ENCODE peak calls at places on chromosome 18, in six cellular contexts. U is naive thymus-derived CD4-positive, alpha-beta T cell; S is left ventricle myocardium inferior; C is fibroblast of lung; K is CD8-positive, alpha-beta T cell; V is lower lobe of right lung. L is an unnamed sample. For H3K4me1, the result is how much of the 10 kb centered on the place peaks cover.

GRCh38 chr18:79613186-79613931 is 66.2 kb upstream of the CTDP1 start:
- DNase-seq in S (no peak), C (no peak), V (peak), K (no peak), U (no peak), L (peak)

GRCh38 chr18:44744206-44745180 is 63.8 kb downstream of the SETBP1 start:
- DNase-seq in C (no peak), S (peak), V (no peak), K (no peak), U (no peak), L (no peak)

GRCh38 chr18:48868468-48869466 is 82.0 kb downstream of the SMAD7 start:
- DNase-seq in C (no peak), S (no peak), U (no peak), K (no peak), V (peak), L (no peak)

GRCh38 chr18:59959606-59960005 is 59.8 kb downstream of the PMAIP1 start:
- DNase-seq in K (no peak), V (no peak), S (no peak), C (no peak), U (no peak), L (no peak)

GRCh38 chr18:8800445-8800844 is 95.1 kb downstream of the MTCL1 start:
- DNase-seq in K (no peak), V (no peak), U (no peak), S (no peak), C (peak), L (no peak)

GRCh38 chr18:9210996-9211395 is 74.4 kb downstream of the ANKRD12 start:
- DNase-seq in U (no peak), S (no peak), V (no peak), C (no peak), K (no peak), L (no peak)

GRCh38 chr18:9095297-9096012 is 7.0 kb upstream of the NDUFV2 start:
- DNase-seq in K (no peak), C (peak), S (no peak), V (no peak), U (peak), L (no peak)

GRCh38 chr18:47262397-47263196 is 11.1 kb upstream of the SKOR2 start:
- DNase-seq in K (no peak), S (no peak), U (no peak), V (no peak), C (no peak), L (no peak)

GRCh38 chr18:9665311-9665710 is 42.8 kb upstream of the RAB31 start:
- DNase-seq in V (no peak), C (no peak), U (no peak), S (no peak), K (no peak), L (no peak)

GRCh38 chr18:22552254-22552653 is 134.5 kb upstream of the CTAGE1 start:
- DNase-seq in S (no peak), K (no peak), V (no peak), C (no peak), U (no peak), L (no peak)

GRCh38 chr18:45774065-45774521 is 50.1 kb downstream of the SLC14A1 start:
- DNase-seq in V (no peak), C (no peak), U (no peak), S (no peak), K (no peak), L (no peak)

GRCh38 chr18:78242796-78243195 is 736.8 kb upstream of the SALL3 start:
- DNase-seq in U (no peak), K (no peak), S (peak), C (no peak), V (no peak), L (no peak)

GRCh38 chr18:71784777-71785176 is 759.4 kb downstream of the CBLN2 start:
- DNase-seq in U (peak), S (no peak), V (no peak), K (no peak), C (no peak), L (no peak)

GRCh38 chr18:68102117-68102516 is 585.6 kb upstream of the DSEL start:
- DNase-seq in C (no peak), U (no peak), S (no peak), K (no peak), V (no peak), L (no peak)

GRCh38 chr18:9017900-9018217 is 84.6 kb upstream of the NDUFV2 start:
- DNase-seq in V (no peak), C (no peak), K (no peak), U (no peak), S (no peak), L (no peak)

GRCh38 chr18:24763765-24764548 is 303.5 kb downstream of the HRH4 start:
- DNase-seq in U (no peak), K (no peak), S (peak), V (no peak), C (peak), L (peak)

GRCh38 chr18:49494660-49495059 is 7.6 kb upstream of the C18orf32 start:
- DNase-seq in S (no peak), K (no peak), C (no peak), V (no peak), U (no peak), L (no peak)

DNA sequence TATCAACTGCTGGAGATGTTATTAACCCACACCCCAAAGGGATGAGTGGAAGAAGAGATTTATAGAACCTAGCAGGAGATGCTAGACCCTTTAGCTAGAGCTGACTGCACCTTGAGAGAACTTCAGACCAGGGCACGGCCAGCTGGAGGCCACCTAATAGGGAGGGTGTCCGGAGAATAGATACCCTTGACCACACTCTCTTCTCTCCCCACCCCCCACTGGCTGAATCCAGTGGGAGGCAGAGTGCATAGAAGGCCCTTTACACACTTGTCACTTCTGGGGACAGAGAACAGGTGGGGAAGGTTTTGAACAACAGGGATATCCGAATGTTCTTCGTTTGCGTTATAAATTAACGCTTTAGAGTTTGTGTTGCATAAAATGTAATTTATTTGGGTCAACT is 84.6 kb downstream of the PHLPP1 start:
- DNase-seq in V (no peak), U (no peak), S (no peak), C (no peak), K (no peak), L (no peak)
- H3K4me1 ChIP-seq in V (under half), U (under half), S (under half), C (under half), K (under half), L (under half)

DNA sequence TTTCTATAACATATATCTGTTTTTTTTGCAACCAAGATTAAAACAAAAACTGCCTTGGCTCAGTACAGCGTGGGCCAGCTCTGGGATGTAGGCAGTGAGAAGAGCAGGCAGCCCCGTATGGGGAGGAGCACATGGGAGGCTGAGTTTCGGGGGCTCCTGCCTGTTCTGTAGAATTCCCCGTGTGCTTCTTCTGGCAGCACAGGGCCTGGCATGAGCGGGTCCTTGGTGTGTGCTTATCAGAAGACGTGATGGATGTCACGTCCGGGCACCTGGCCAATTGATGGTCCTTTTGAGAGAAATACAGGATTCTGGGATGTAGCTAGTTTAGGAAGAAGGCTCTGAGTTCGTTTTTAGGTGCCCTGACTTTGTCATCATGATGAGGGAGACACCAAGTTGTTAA is 16.2 kb downstream of the IMPA2 start:
- DNase-seq in U (no peak), K (no peak), C (no peak), S (no peak), V (peak), L (no peak)
- H3K4me1 ChIP-seq in U (under half), K (under half), C (under half), S (half or more), V (under half), L (under half)

GRCh38 chr18:7152485-7152884 is 34.9 kb upstream of the LAMA1 start:
- DNase-seq in S (no peak), K (no peak), C (no peak), U (no peak), V (no peak), L (no peak)

GRCh38 chr18:7157760-7158159 is 40.2 kb upstream of the LAMA1 start:
- DNase-seq in K (no peak), S (no peak), U (no peak), V (no peak), C (no peak), L (no peak)

GRCh38 chr18:7155887-7156286 is 38.3 kb upstream of the LAMA1 start:
- DNase-seq in S (no peak), U (no peak), C (no peak), V (no peak), K (no peak), L (no peak)

GRCh38 chr18:7155092-7155491 is 37.5 kb upstream of the LAMA1 start:
- DNase-seq in V (no peak), C (no peak), K (no peak), U (no peak), S (no peak), L (no peak)

GRCh38 chr18:7158201-7158600 is 40.6 kb upstream of the LAMA1 start:
- DNase-seq in K (no peak), U (no peak), S (no peak), C (peak), V (no peak), L (no peak)
- H3K4me1 ChIP-seq in K (under half), U (under half), S (under half), C (under half), V (under half), L (under half)

GRCh38 chr18:55489742-55490055 is 98.3 kb downstream of the TCF4 start:
- DNase-seq in V (no peak), U (no peak), K (no peak), C (peak), S (no peak), L (no peak)
- H3K4me1 ChIP-seq in V (under half), U (under half), K (under half), C (under half), S (half or more), L (half or more)

L was measured in gastrocnemius medialis.